ENCODE peak calls at places on chromosomes 13 and 19, in six cellular contexts. O, J, K, R, D and Y are unnamed samples.

GRCh38 chr13:71483733-71484132 is 383.3 kb downstream of the DACH1 start:
- DNase-seq in R (no peak), O (no peak), D (no peak), K (no peak), J (no peak), Y (no peak)

GRCh38 chr19:46546194-46546896 is 50.7 kb upstream of the PNMA8B start:
- DNase-seq in R (peak), K (no peak), D (no peak), O (no peak), J (no peak), Y (no peak)

GRCh38 chr19:907183-907853 is 5.7 kb downstream of the R3HDM4 start:
- DNase-seq in D (peak), R (no peak), K (peak), J (no peak), O (no peak), Y (peak)

GRCh38 chr13:33610471-33611015 is 207.4 kb upstream of the RFC3 start:
- DNase-seq in J (no peak), O (peak), R (no peak), K (peak), D (no peak), Y (no peak)

GRCh38 chr19:1407662-1408299 is 395 bp downstream of the DAZAP1 start:
- DNase-seq in D (no peak), J (no peak), R (no peak), K (peak), O (no peak), Y (peak)

GRCh38 chr13:20609145-20609544 is 42.2 kb downstream of the IFT88 start:
- DNase-seq in D (no peak), O (no peak), J (no peak), R (peak), K (no peak), Y (no peak)

GRCh38 chr13:24615114-24615513 is 65.1 kb upstream of the ATP12A start:
- DNase-seq in R (no peak), O (peak), J (no peak), D (no peak), K (no peak), Y (no peak)

GRCh38 chr19:13804830-13805683 is 9.8 kb downstream of the ZSWIM4 start:
- DNase-seq in J (no peak), D (no peak), O (no peak), R (no peak), K (no peak), Y (no peak)

GRCh38 chr13:75959861-75960481 is 323.8 kb downstream of the LMO7 start:
- DNase-seq in J (no peak), O (no peak), D (no peak), K (no peak), R (no peak), Y (no peak)